ENCODE peak calls at places on chromosome 13, in seven cellular contexts. One of them, this sample, is unnamed.

GRCh38 chr13:21675095-21676007 is 4.5 kb downstream of the FGF9 start:
- DNase-seq in astrocyte of the cerebellum: no peak
- DNase-seq in KBM-7: peak
- DNase-seq in activated CD8-positive, alpha-beta memory T cell treated with anti-CD3 and anti-CD28 coated beads for 1 hour: no peak
- DNase-seq in body of pancreas: peak
- DNase-seq in endothelial cell of umbilical vein: no peak
- DNase-seq in cardiac fibroblast: no peak
- DNase-seq in this sample: no peak

GRCh38 chr13:36706755-36707154 is 32.9 kb downstream of the SERTM1 start:
- DNase-seq in astrocyte of the cerebellum: peak
- DNase-seq in KBM-7: no peak
- DNase-seq in activated CD8-positive, alpha-beta memory T cell treated with anti-CD3 and anti-CD28 coated beads for 1 hour: no peak
- DNase-seq in body of pancreas: no peak
- DNase-seq in endothelial cell of umbilical vein: no peak
- DNase-seq in cardiac fibroblast: peak
- DNase-seq in this sample: no peak

GRCh38 chr13:37870895-37871550 is 1.5 kb upstream of the TRPC4 start:
- DNase-seq in astrocyte of the cerebellum: peak
- DNase-seq in KBM-7: no peak
- DNase-seq in activated CD8-positive, alpha-beta memory T cell treated with anti-CD3 and anti-CD28 coated beads for 1 hour: no peak
- DNase-seq in body of pancreas: no peak
- DNase-seq in endothelial cell of umbilical vein: no peak
- DNase-seq in cardiac fibroblast: peak
- DNase-seq in this sample: no peak

GRCh38 chr13:50650936-50651638 is 192.4 kb downstream of the DLEU7 start:
- DNase-seq in astrocyte of the cerebellum: no peak
- DNase-seq in KBM-7: no peak
- DNase-seq in activated CD8-positive, alpha-beta memory T cell treated with anti-CD3 and anti-CD28 coated beads for 1 hour: no peak
- DNase-seq in body of pancreas: no peak
- DNase-seq in endothelial cell of umbilical vein: peak
- DNase-seq in cardiac fibroblast: peak
- DNase-seq in this sample: no peak

GRCh38 chr13:85816413-85816812 is 17.2 kb upstream of the SLITRK6 start:
- DNase-seq in astrocyte of the cerebellum: no peak
- DNase-seq in KBM-7: no peak
- DNase-seq in activated CD8-positive, alpha-beta memory T cell treated with anti-CD3 and anti-CD28 coated beads for 1 hour: no peak
- DNase-seq in body of pancreas: no peak
- DNase-seq in endothelial cell of umbilical vein: no peak
- DNase-seq in cardiac fibroblast: no peak
- DNase-seq in this sample: no peak

GRCh38 chr13:34678154-34678553 is 263.9 kb upstream of the NBEA start:
- DNase-seq in astrocyte of the cerebellum: no peak
- DNase-seq in KBM-7: no peak
- DNase-seq in activated CD8-positive, alpha-beta memory T cell treated with anti-CD3 and anti-CD28 coated beads for 1 hour: no peak
- DNase-seq in body of pancreas: no peak
- DNase-seq in endothelial cell of umbilical vein: peak
- DNase-seq in cardiac fibroblast: peak
- DNase-seq in this sample: no peak

GRCh38 chr13:22154041-22154440 is 483.2 kb downstream of the FGF9 start:
- DNase-seq in astrocyte of the cerebellum: no peak
- DNase-seq in KBM-7: no peak
- DNase-seq in activated CD8-positive, alpha-beta memory T cell treated with anti-CD3 and anti-CD28 coated beads for 1 hour: no peak
- DNase-seq in body of pancreas: no peak
- DNase-seq in endothelial cell of umbilical vein: no peak
- DNase-seq in cardiac fibroblast: no peak
- DNase-seq in this sample: no peak

GRCh38 chr13:77397636-77398035 is 70.7 kb upstream of the MYCBP2 start:
- DNase-seq in astrocyte of the cerebellum: no peak
- DNase-seq in KBM-7: no peak
- DNase-seq in activated CD8-positive, alpha-beta memory T cell treated with anti-CD3 and anti-CD28 coated beads for 1 hour: no peak
- DNase-seq in body of pancreas: no peak
- DNase-seq in endothelial cell of umbilical vein: no peak
- DNase-seq in cardiac fibroblast: peak
- DNase-seq in this sample: no peak

GRCh38 chr13:46804391-46804815 is 7.4 kb upstream of the ESD start:
- DNase-seq in astrocyte of the cerebellum: peak
- DNase-seq in KBM-7: no peak
- DNase-seq in activated CD8-positive, alpha-beta memory T cell treated with anti-CD3 and anti-CD28 coated beads for 1 hour: no peak
- DNase-seq in body of pancreas: no peak
- DNase-seq in endothelial cell of umbilical vein: no peak
- DNase-seq in cardiac fibroblast: peak
- DNase-seq in this sample: no peak

GRCh38 chr13:48542581-48543341 is 9.9 kb upstream of the RCBTB2 start:
- DNase-seq in astrocyte of the cerebellum: no peak
- DNase-seq in KBM-7: peak
- DNase-seq in activated CD8-positive, alpha-beta memory T cell treated with anti-CD3 and anti-CD28 coated beads for 1 hour: no peak
- DNase-seq in body of pancreas: peak
- DNase-seq in endothelial cell of umbilical vein: peak
- DNase-seq in cardiac fibroblast: peak
- DNase-seq in this sample: no peak

GRCh38 chr13:80340643-80341097 is 256 bp downstream of the SPRY2 start:
- DNase-seq in astrocyte of the cerebellum: no peak
- DNase-seq in KBM-7: peak
- DNase-seq in activated CD8-positive, alpha-beta memory T cell treated with anti-CD3 and anti-CD28 coated beads for 1 hour: no peak
- DNase-seq in body of pancreas: no peak
- DNase-seq in endothelial cell of umbilical vein: peak
- DNase-seq in cardiac fibroblast: peak
- DNase-seq in this sample: no peak

GRCh38 chr13:38518328-38518727 is 168.5 kb upstream of the FREM2 start:
- DNase-seq in astrocyte of the cerebellum: no peak
- DNase-seq in KBM-7: no peak
- DNase-seq in activated CD8-positive, alpha-beta memory T cell treated with anti-CD3 and anti-CD28 coated beads for 1 hour: no peak
- DNase-seq in body of pancreas: no peak
- DNase-seq in endothelial cell of umbilical vein: no peak
- DNase-seq in cardiac fibroblast: no peak
- DNase-seq in this sample: no peak

GRCh38 chr13:64075543-64076271 is 2660.1 kb upstream of the PCDH20 start:
- DNase-seq in astrocyte of the cerebellum: no peak
- DNase-seq in KBM-7: peak
- DNase-seq in activated CD8-positive, alpha-beta memory T cell treated with anti-CD3 and anti-CD28 coated beads for 1 hour: no peak
- DNase-seq in body of pancreas: no peak
- DNase-seq in endothelial cell of umbilical vein: no peak
- DNase-seq in cardiac fibroblast: no peak
- DNase-seq in this sample: no peak

GRCh38 chr13:102904408-102904862 is 58.6 kb downstream of the ERCC5 start:
- DNase-seq in astrocyte of the cerebellum: no peak
- DNase-seq in KBM-7: no peak
- DNase-seq in activated CD8-positive, alpha-beta memory T cell treated with anti-CD3 and anti-CD28 coated beads for 1 hour: no peak
- DNase-seq in body of pancreas: no peak
- DNase-seq in endothelial cell of umbilical vein: no peak
- DNase-seq in cardiac fibroblast: no peak
- DNase-seq in this sample: no peak

GRCh38 chr13:28346136-28346535 is 148.8 kb downstream of the FLT1 start:
- DNase-seq in astrocyte of the cerebellum: no peak
- DNase-seq in KBM-7: no peak
- DNase-seq in activated CD8-positive, alpha-beta memory T cell treated with anti-CD3 and anti-CD28 coated beads for 1 hour: no peak
- DNase-seq in body of pancreas: no peak
- DNase-seq in endothelial cell of umbilical vein: no peak
- DNase-seq in cardiac fibroblast: no peak
- DNase-seq in this sample: no peak

GRCh38 chr13:28533049-28533436 is 38.1 kb upstream of the FLT1 start:
- DNase-seq in astrocyte of the cerebellum: no peak
- DNase-seq in KBM-7: no peak
- DNase-seq in activated CD8-positive, alpha-beta memory T cell treated with anti-CD3 and anti-CD28 coated beads for 1 hour: no peak
- DNase-seq in body of pancreas: no peak
- DNase-seq in endothelial cell of umbilical vein: no peak
- DNase-seq in cardiac fibroblast: no peak
- DNase-seq in this sample: no peak

GRCh38 chr13:27978301-27978968 is 9.3 kb upstream of the CDX2 start:
- DNase-seq in astrocyte of the cerebellum: no peak
- DNase-seq in KBM-7: no peak
- DNase-seq in activated CD8-positive, alpha-beta memory T cell treated with anti-CD3 and anti-CD28 coated beads for 1 hour: no peak
- DNase-seq in body of pancreas: no peak
- DNase-seq in endothelial cell of umbilical vein: no peak
- DNase-seq in cardiac fibroblast: no peak
- DNase-seq in this sample: no peak

GRCh38 chr13:46211116-46211515 is 612 bp upstream of the LRRC63 start:
- DNase-seq in astrocyte of the cerebellum: no peak
- DNase-seq in KBM-7: peak
- DNase-seq in activated CD8-positive, alpha-beta memory T cell treated with anti-CD3 and anti-CD28 coated beads for 1 hour: no peak
- DNase-seq in body of pancreas: no peak
- DNase-seq in endothelial cell of umbilical vein: peak
- DNase-seq in cardiac fibroblast: peak
- DNase-seq in this sample: no peak

GRCh38 chr13:33087790-33088189 is 71.6 kb downstream of the KL start:
- DNase-seq in astrocyte of the cerebellum: no peak
- DNase-seq in KBM-7: no peak
- DNase-seq in activated CD8-positive, alpha-beta memory T cell treated with anti-CD3 and anti-CD28 coated beads for 1 hour: no peak
- DNase-seq in body of pancreas: no peak
- DNase-seq in endothelial cell of umbilical vein: peak
- DNase-seq in cardiac fibroblast: peak
- DNase-seq in this sample: no peak

GRCh38 chr13:79384022-79384610 is 21.9 kb downstream of the RBM26 start:
- DNase-seq in astrocyte of the cerebellum: no peak
- DNase-seq in KBM-7: no peak
- DNase-seq in activated CD8-positive, alpha-beta memory T cell treated with anti-CD3 and anti-CD28 coated beads for 1 hour: no peak
- DNase-seq in body of pancreas: no peak
- DNase-seq in endothelial cell of umbilical vein: no peak
- DNase-seq in cardiac fibroblast: no peak
- DNase-seq in this sample: no peak

GRCh38 chr13:107239213-107239612 is 671.3 kb upstream of the ARGLU1 start:
- DNase-seq in astrocyte of the cerebellum: no peak
- DNase-seq in KBM-7: no peak
- DNase-seq in activated CD8-positive, alpha-beta memory T cell treated with anti-CD3 and anti-CD28 coated beads for 1 hour: no peak
- DNase-seq in body of pancreas: no peak
- DNase-seq in endothelial cell of umbilical vein: no peak
- DNase-seq in cardiac fibroblast: no peak
- DNase-seq in this sample: no peak

GRCh38 chr13:40031031-40031430 is 375.6 kb downstream of the COG6 start:
- DNase-seq in astrocyte of the cerebellum: peak
- DNase-seq in KBM-7: no peak
- DNase-seq in activated CD8-positive, alpha-beta memory T cell treated with anti-CD3 and anti-CD28 coated beads for 1 hour: no peak
- DNase-seq in body of pancreas: no peak
- DNase-seq in endothelial cell of umbilical vein: peak
- DNase-seq in cardiac fibroblast: peak
- DNase-seq in this sample: no peak

GRCh38 chr13:23766199-23766771 is 122.9 kb downstream of the MIPEP start:
- DNase-seq in astrocyte of the cerebellum: no peak
- DNase-seq in KBM-7: no peak
- DNase-seq in activated CD8-positive, alpha-beta memory T cell treated with anti-CD3 and anti-CD28 coated beads for 1 hour: no peak
- DNase-seq in body of pancreas: no peak
- DNase-seq in endothelial cell of umbilical vein: no peak
- DNase-seq in cardiac fibroblast: no peak
- DNase-seq in this sample: no peak

GRCh38 chr13:51315658-51316057 is 23.8 kb upstream of the SERPINE3 start:
- DNase-seq in astrocyte of the cerebellum: no peak
- DNase-seq in KBM-7: no peak
- DNase-seq in activated CD8-positive, alpha-beta memory T cell treated with anti-CD3 and anti-CD28 coated beads for 1 hour: no peak
- DNase-seq in body of pancreas: no peak
- DNase-seq in endothelial cell of umbilical vein: no peak
- DNase-seq in cardiac fibroblast: peak
- DNase-seq in this sample: no peak

GRCh38 chr13:40777166-40777956 is 6.4 kb upstream of the MRPS31 start:
- DNase-seq in astrocyte of the cerebellum: no peak
- DNase-seq in KBM-7: peak
- DNase-seq in activated CD8-positive, alpha-beta memory T cell treated with anti-CD3 and anti-CD28 coated beads for 1 hour: no peak
- DNase-seq in body of pancreas: peak
- DNase-seq in endothelial cell of umbilical vein: peak
- DNase-seq in cardiac fibroblast: peak
- DNase-seq in this sample: no peak

GRCh38 chr13:112692586-112692985 is 2.7 kb downstream of the ATP11A start:
- DNase-seq in astrocyte of the cerebellum: no peak
- DNase-seq in KBM-7: no peak
- DNase-seq in activated CD8-positive, alpha-beta memory T cell treated with anti-CD3 and anti-CD28 coated beads for 1 hour: no peak
- DNase-seq in body of pancreas: no peak
- DNase-seq in endothelial cell of umbilical vein: no peak
- DNase-seq in cardiac fibroblast: no peak
- DNase-seq in this sample: no peak

GRCh38 chr13:39888865-39889810 is 233.7 kb downstream of the COG6 start:
- DNase-seq in astrocyte of the cerebellum: no peak
- DNase-seq in KBM-7: no peak
- DNase-seq in activated CD8-positive, alpha-beta memory T cell treated with anti-CD3 and anti-CD28 coated beads for 1 hour: no peak
- DNase-seq in body of pancreas: no peak
- DNase-seq in endothelial cell of umbilical vein: peak
- DNase-seq in cardiac fibroblast: peak
- DNase-seq in this sample: no peak